ENCODE peak calls at places on chromosomes 12 and 14, in eight cellular contexts. B is stomach, T is fibroblast of lung, X is cardiac fibroblast, R is activated B cell treated with CpG ODN at 0.5 μM for 24 hours, Q is H1, G is RWPE1, P is A549. O is an unnamed sample.

GRCh38 chr14:71006200-71006563 is 98.9 kb downstream of the PCNX1 start:
- DNase-seq in B (no peak), T (no peak), X (no peak), R (no peak), Q (no peak), G (no peak), P (no peak), O (no peak)

GRCh38 chr12:74119811-74120362 is 417.7 kb upstream of the ATXN7L3B start:
- DNase-seq in B (no peak), T (no peak), X (no peak), R (no peak), Q (no peak), G (peak), P (no peak), O (no peak)

GRCh38 chr14:41549821-41550597 is 56.7 kb upstream of the LRFN5 start:
- DNase-seq in B (no peak), T (peak), X (peak), R (no peak), Q (no peak), G (peak), P (no peak), O (no peak)

GRCh38 chr14:54291491-54292191 is 105.2 kb upstream of the CDKN3 start:
- DNase-seq in B (no peak), T (no peak), X (peak), R (no peak), Q (peak), G (no peak), P (no peak), O (no peak)

GRCh38 chr12:57276935-57277563 is 26.1 kb upstream of the STAC3 start:
- DNase-seq in B (peak), T (peak), X (peak), R (no peak), Q (no peak), G (no peak), P (peak), O (peak)

GRCh38 chr14:89013698-89014569 is 189.5 kb downstream of the TTC8 start:
- DNase-seq in B (no peak), T (no peak), X (no peak), R (no peak), Q (no peak), G (no peak), P (no peak), O (no peak)

GRCh38 chr12:52524241-52524897 is 4.2 kb upstream of the KRT5 start:
- DNase-seq in B (no peak), T (no peak), X (no peak), R (no peak), Q (peak), G (peak), P (no peak), O (no peak)

GRCh38 chr12:32568241-32568640 is 110.9 kb upstream of the DNM1L start:
- DNase-seq in B (no peak), T (peak), X (peak), R (no peak), Q (no peak), G (peak), P (peak), O (no peak)

GRCh38 chr14:20662968-20663731 is 21.2 kb upstream of the RNASE4 start:
- DNase-seq in B (peak), T (peak), X (peak), R (peak), Q (peak), G (peak), P (peak), O (peak)

GRCh38 chr12:66719862-66720261 is 41.0 kb upstream of the GRIP1 start:
- DNase-seq in B (no peak), T (no peak), X (no peak), R (no peak), Q (no peak), G (no peak), P (no peak), O (no peak)

GRCh38 chr12:88172844-88173407 is 30.8 kb downstream of the TMTC3 start:
- DNase-seq in B (no peak), T (peak), X (no peak), R (no peak), Q (no peak), G (peak), P (no peak), O (no peak)

GRCh38 chr12:12890815-12891645 is at the start of gene GPRC5A:
- DNase-seq in B (peak), T (peak), X (peak), R (no peak), Q (peak), G (peak), P (peak), O (peak)

GRCh38 chr14:75032939-75033338 is 18.3 kb downstream of the MLH3 start:
- DNase-seq in B (no peak), T (no peak), X (no peak), R (no peak), Q (no peak), G (no peak), P (no peak), O (no peak)

GRCh38 chr14:50288146-50288545 is 23.9 kb downstream of the L2HGDH start:
- DNase-seq in B (no peak), T (no peak), X (no peak), R (no peak), Q (no peak), G (no peak), P (no peak), O (no peak)

GRCh38 chr12:4421590-4422031 is 24.0 kb downstream of the FGF6 start:
- DNase-seq in B (no peak), T (peak), X (peak), R (no peak), Q (no peak), G (peak), P (peak), O (peak)

GRCh38 chr14:91903070-91903469 is 35.7 kb upstream of the TC2N start:
- DNase-seq in B (no peak), T (no peak), X (no peak), R (no peak), Q (no peak), G (no peak), P (no peak), O (no peak)

GRCh38 chr14:81772391-81772790 is 238.7 kb upstream of the SEL1L start:
- DNase-seq in B (no peak), T (no peak), X (no peak), R (no peak), Q (no peak), G (no peak), P (no peak), O (no peak)

GRCh38 chr14:95142208-95142607 is 15.1 kb downstream of the DICER1 start:
- DNase-seq in B (no peak), T (no peak), X (no peak), R (no peak), Q (no peak), G (no peak), P (no peak), O (no peak)

GRCh38 chr12:25992026-25992782 is 33.7 kb downstream of the RASSF8 start:
- DNase-seq in B (no peak), T (no peak), X (no peak), R (no peak), Q (no peak), G (peak), P (no peak), O (peak)

GRCh38 chr12:10960260-10960659 is 21.2 kb upstream of the TAS2R14 start:
- DNase-seq in B (no peak), T (no peak), X (no peak), R (no peak), Q (no peak), G (no peak), P (no peak), O (no peak)

GRCh38 chr14:92481811-92482559 is 31.6 kb upstream of the RIN3 start:
- DNase-seq in B (no peak), T (no peak), X (no peak), R (no peak), Q (peak), G (no peak), P (no peak), O (no peak)

GRCh38 chr14:59306775-59307174 is 118.3 kb downstream of the DAAM1 start:
- DNase-seq in B (no peak), T (peak), X (peak), R (no peak), Q (no peak), G (peak), P (no peak), O (peak)

GRCh38 chr14:93090826-93091583 is 24.7 kb downstream of the ITPK1 start:
- DNase-seq in B (no peak), T (no peak), X (peak), R (no peak), Q (no peak), G (no peak), P (no peak), O (no peak)

GRCh38 chr14:103292426-103293374 is 41.3 kb upstream of the EIF5 start:
- DNase-seq in B (peak), T (peak), X (peak), R (peak), Q (peak), G (peak), P (peak), O (peak)

GRCh38 chr12:52221912-52222457 is 11.1 kb upstream of the KRT7 start:
- DNase-seq in B (peak), T (no peak), X (peak), R (no peak), Q (peak), G (no peak), P (no peak), O (peak)

GRCh38 chr14:39266589-39266870 is 32.8 kb downstream of the MIA2 start:
- DNase-seq in B (peak), T (no peak), X (no peak), R (no peak), Q (peak), G (peak), P (no peak), O (peak)

GRCh38 chr12:103561174-103561573 is 25.9 kb upstream of the STAB2 start:
- DNase-seq in B (no peak), T (no peak), X (peak), R (no peak), Q (no peak), G (no peak), P (no peak), O (no peak)

GRCh38 chr12:29288031-29288430 is 92.9 kb downstream of the ERGIC2 start:
- DNase-seq in B (no peak), T (no peak), X (no peak), R (no peak), Q (no peak), G (no peak), P (no peak), O (no peak)

GRCh38 chr14:93044601-93045000 is 71.1 kb downstream of the ITPK1 start:
- DNase-seq in B (no peak), T (no peak), X (no peak), R (no peak), Q (no peak), G (no peak), P (no peak), O (peak)

GRCh38 chr12:57934804-57935203 is 6.6 kb upstream of the ATP23 start:
- DNase-seq in B (no peak), T (no peak), X (no peak), R (no peak), Q (no peak), G (no peak), P (no peak), O (no peak)

GRCh38 chr12:88298761-88299242 is 156.7 kb downstream of the TMTC3 start:
- DNase-seq in B (peak), T (peak), X (peak), R (no peak), Q (no peak), G (peak), P (peak), O (peak)

DNA sequence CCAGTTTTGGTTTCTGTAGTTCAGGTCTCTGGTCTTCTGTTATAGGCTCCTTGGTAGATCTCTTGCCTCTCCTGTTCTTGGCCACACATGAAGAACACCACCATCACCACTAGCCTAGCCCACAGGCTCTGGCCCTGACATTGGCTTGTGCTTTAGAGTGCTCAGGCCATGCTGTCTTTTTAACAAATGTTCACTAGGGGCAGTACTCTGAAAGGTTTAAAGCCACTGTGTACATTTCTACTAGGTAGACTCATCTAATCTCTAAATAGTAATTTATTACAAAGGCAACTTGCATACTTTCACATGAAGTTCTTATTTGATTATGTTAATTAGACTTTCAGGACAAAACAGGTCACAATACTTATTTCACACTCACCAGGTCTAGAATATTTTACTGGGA is 38.3 kb downstream of the PDE6H start:
- DNase-seq in B (no peak), T (no peak), X (no peak), R (no peak), Q (no peak), G (no peak), P (no peak), O (no peak)
- TF ChIP-seq CTCF in B (no peak), T (no peak), X (peak), R (no peak), Q (no peak), G (no peak), P (no peak), O (peak)

DNA sequence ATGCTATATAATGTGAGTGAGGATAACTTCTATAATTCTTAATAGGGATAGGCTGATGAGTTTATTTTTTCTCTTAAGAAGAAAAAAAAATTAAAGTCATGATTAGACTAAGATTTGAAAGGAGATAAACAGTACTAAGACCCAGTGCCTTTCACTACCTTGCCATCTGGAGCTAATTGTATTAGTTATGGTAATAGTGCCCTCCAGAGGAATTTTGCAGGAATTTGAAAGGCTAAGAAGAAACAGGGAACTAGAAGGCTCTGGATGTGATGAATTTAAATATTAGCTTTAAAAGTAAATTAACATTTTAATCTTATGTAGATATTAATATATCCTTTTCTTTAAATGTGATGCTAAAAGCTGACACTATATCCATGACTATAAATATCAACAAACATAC is 36.6 kb upstream of the PIK3C2G start:
- DNase-seq in B (no peak), T (peak), X (peak), R (no peak), Q (no peak), G (peak), P (peak), O (no peak)
- TF ChIP-seq CTCF in B (peak), T (peak), X (peak), R (no peak), Q (no peak), G (peak), P (peak), O (peak)

GRCh38 chr14:25375639-25376038 is 325.7 kb upstream of the STXBP6 start:
- DNase-seq in B (no peak), T (no peak), X (no peak), R (no peak), Q (no peak), G (no peak), P (no peak), O (no peak)

GRCh38 chr14:25381498-25381897 is 331.6 kb upstream of the STXBP6 start:
- DNase-seq in B (no peak), T (no peak), X (no peak), R (no peak), Q (no peak), G (no peak), P (no peak), O (no peak)
- TF ChIP-seq CTCF in B (no peak), T (no peak), X (no peak), R (no peak), Q (no peak), G (no peak), P (no peak), O (peak)

DNA sequence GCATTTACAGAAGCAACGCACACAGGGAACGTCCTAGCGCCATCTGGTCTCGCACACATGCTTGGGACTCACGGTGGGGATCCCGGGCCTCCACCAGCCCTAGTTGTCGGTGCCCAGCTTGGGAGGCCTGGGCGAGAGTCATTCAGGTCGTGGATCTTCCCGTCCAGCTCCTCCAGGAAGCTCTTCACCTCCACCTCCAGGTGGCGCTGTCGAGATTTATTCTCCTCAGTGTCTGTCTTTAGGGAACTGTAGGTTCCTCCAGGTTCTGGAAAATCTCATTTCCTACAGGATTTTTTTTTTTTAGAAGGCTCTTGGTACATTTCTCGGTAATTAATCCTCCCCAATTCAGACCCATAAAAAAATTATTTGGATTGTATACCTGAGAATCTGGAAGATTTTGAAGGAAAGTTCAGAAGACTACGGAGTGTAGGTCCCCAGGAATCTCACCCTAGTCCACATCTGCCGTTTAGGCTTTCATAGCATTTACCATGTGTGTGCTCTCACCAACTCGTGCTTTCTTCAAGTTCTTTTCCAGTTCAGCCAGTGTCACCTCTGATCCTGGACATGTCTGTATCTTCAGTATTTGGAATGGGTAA is 910.0 kb downstream of the TMEM121 start:
- DNase-seq in B (no peak), T (no peak), X (no peak), R (peak), Q (peak), G (peak), P (peak), O (peak)
- TF ChIP-seq CTCF in B (no peak), T (no peak), X (peak), R (peak), Q (no peak), G (peak), P (no peak), O (peak)

GRCh38 chr14:35403397-35404245 is 928 bp downstream of the NFKBIA start:
- DNase-seq in B (peak), T (peak), X (peak), R (peak), Q (peak), G (peak), P (peak), O (peak)
- TF ChIP-seq CTCF in B (no peak), T (no peak), X (no peak), R (no peak), Q (no peak), G (no peak), P (no peak), O (no peak)